ENCODE peak calls at places on chromosomes 4 and X, in seven cellular contexts. M, U, N, E, F, D and L are unnamed samples.
A peak's percentile ranks its signal among the peaks of the same experiment; 100 is the strongest.

GRCh38 chr4:55866973-55867574 is 13.6 kb downstream of the EXOC1 start:
- DNase-seq in M (peak; percentile 74), U (no peak), N (no peak), E (peak; percentile 25), F (peak; percentile 77), D (peak; percentile 36), L (peak; percentile 70)

GRCh38 chrX:73647632-73648322 is 84.8 kb downstream of the CHIC1 start:
- DNase-seq in M (no peak), U (no peak), N (no peak), E (no peak), F (no peak), D (no peak), L (no peak)

GRCh38 chrX:34300871-34301270 is 168.8 kb upstream of the FAM47A start:
- DNase-seq in M (peak; percentile 58), U (no peak), N (no peak), E (peak; percentile 26), F (peak; percentile 43), D (peak; percentile 13), L (peak; percentile 43)

GRCh38 chrX:110210417-110211139 is 107.3 kb downstream of the AMMECR1 start:
- DNase-seq in M (peak; percentile 96), U (no peak), N (no peak), E (no peak), F (no peak), D (no peak), L (peak; percentile 71)

GRCh38 chr4:120007171-120007894 is 59.3 kb downstream of the MAD2L1 start:
- DNase-seq in M (peak; percentile 90), U (no peak), N (no peak), E (no peak), F (no peak), D (no peak), L (peak; percentile 95)

GRCh38 chr4:110475881-110476818 is at the start of gene ENPEP:
- DNase-seq in M (peak; percentile 36), U (no peak), N (peak; percentile 44), E (peak; percentile 21), F (no peak), D (peak; percentile 21), L (peak; percentile 69)

GRCh38 chr4:140793291-140793690 is 37.1 kb upstream of the TBC1D9 start:
- DNase-seq in M (no peak), U (no peak), N (no peak), E (no peak), F (no peak), D (no peak), L (no peak)

GRCh38 chr4:9988349-9988748 is 32.9 kb downstream of the SLC2A9 start:
- DNase-seq in M (no peak), U (peak; percentile 26), N (no peak), E (no peak), F (no peak), D (no peak), L (no peak)

GRCh38 chr4:137502730-137503129 is 29.6 kb downstream of the PCDH18 start:
- DNase-seq in M (no peak), U (no peak), N (no peak), E (no peak), F (peak; percentile 68), D (no peak), L (no peak)

GRCh38 chrX:74940414-74940813 is 15.2 kb upstream of the NEXMIF start:
- DNase-seq in M (no peak), U (no peak), N (no peak), E (no peak), F (no peak), D (no peak), L (no peak)

GRCh38 chr4:53453385-53453784 is 75.9 kb downstream of the FIP1L1 start:
- DNase-seq in M (peak; percentile 15), U (no peak), N (no peak), E (no peak), F (no peak), D (no peak), L (peak; percentile 50)

GRCh38 chr4:8690216-8690786 is 97.7 kb downstream of the CPZ start:
- DNase-seq in M (no peak), U (no peak), N (no peak), E (peak; percentile 1), F (no peak), D (no peak), L (no peak)

GRCh38 chrX:7090506-7091095 is 56.9 kb upstream of the STS start:
- DNase-seq in M (no peak), U (no peak), N (no peak), E (no peak), F (no peak), D (no peak), L (no peak)

GRCh38 chr4:105422207-105422920 is 51.5 kb downstream of the PPA2 start:
- DNase-seq in M (no peak), U (no peak), N (no peak), E (no peak), F (no peak), D (no peak), L (no peak)

GRCh38 chr4:74755486-74755885 is 38.8 kb downstream of the BTC start:
- DNase-seq in M (no peak), U (no peak), N (no peak), E (no peak), F (no peak), D (no peak), L (peak; percentile 27)

GRCh38 chr4:26021417-26022345 is 107.7 kb downstream of the SMIM20 start:
- DNase-seq in M (no peak), U (no peak), N (no peak), E (no peak), F (no peak), D (no peak), L (peak; percentile 68)

GRCh38 chr4:128604840-128605239 is 204.7 kb upstream of the JADE1 start:
- DNase-seq in M (peak; percentile 47), U (no peak), N (no peak), E (no peak), F (no peak), D (no peak), L (peak; percentile 20)

GRCh38 chr4:114549638-114550037 is 49.0 kb upstream of the UGT8 start:
- DNase-seq in M (no peak), U (no peak), N (no peak), E (no peak), F (no peak), D (no peak), L (no peak)

GRCh38 chrX:11164433-11164832 is 53.3 kb downstream of the HCCS start:
- DNase-seq in M (no peak), U (no peak), N (no peak), E (no peak), F (no peak), D (no peak), L (no peak)

GRCh38 chr4:53908661-53909078 is 155.7 kb downstream of the CHIC2 start:
- DNase-seq in M (peak; percentile 97), U (no peak), N (no peak), E (peak; percentile 45), F (peak; percentile 29), D (peak; percentile 58), L (peak; percentile 98)

GRCh38 chr4:84804126-84804525 is 162.4 kb downstream of the WDFY3 start:
- DNase-seq in M (peak; percentile 61), U (no peak), N (no peak), E (no peak), F (no peak), D (no peak), L (peak; percentile 58)

GRCh38 chr4:1024882-1025552 is 13.6 kb downstream of the FGFRL1 start:
- DNase-seq in M (no peak), U (no peak), N (no peak), E (no peak), F (no peak), D (no peak), L (no peak)

GRCh38 chrX:72107841-72108590 is 23.7 kb downstream of the RTL5 start:
- DNase-seq in M (no peak), U (no peak), N (no peak), E (no peak), F (no peak), D (no peak), L (no peak)

DNA sequence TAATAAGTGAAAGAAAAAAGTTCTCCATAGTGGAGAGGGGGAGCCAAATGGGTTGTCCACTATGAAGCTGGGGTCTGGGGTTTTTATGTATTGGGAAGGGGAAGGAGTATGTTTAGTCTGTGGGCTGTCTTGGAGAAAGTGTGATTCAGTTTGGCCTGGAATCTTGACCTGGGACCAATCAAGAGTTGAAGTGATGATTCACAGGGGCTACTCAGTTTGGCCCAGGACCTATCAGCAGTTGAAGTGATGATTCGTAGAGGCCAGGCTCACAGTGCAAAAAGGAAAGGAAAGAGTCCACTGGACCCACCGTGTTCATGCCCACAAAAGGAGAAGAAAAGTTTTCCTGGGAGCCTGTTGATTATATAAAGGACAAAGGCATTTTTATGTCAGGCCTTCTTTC is 47.3 kb upstream of the RAB9B start:
- DNase-seq in M (peak; percentile 52), U (no peak), N (no peak), E (no peak), F (no peak), D (no peak), L (peak; percentile 36)
- H3K4me3 ChIP-seq in M (no peak overlapping the region), U (no peak overlapping the region), N (no peak overlapping the region), E (no peak overlapping the region), F (no peak overlapping the region), D (no peak overlapping the region), L (no peak overlapping the region)

DNA sequence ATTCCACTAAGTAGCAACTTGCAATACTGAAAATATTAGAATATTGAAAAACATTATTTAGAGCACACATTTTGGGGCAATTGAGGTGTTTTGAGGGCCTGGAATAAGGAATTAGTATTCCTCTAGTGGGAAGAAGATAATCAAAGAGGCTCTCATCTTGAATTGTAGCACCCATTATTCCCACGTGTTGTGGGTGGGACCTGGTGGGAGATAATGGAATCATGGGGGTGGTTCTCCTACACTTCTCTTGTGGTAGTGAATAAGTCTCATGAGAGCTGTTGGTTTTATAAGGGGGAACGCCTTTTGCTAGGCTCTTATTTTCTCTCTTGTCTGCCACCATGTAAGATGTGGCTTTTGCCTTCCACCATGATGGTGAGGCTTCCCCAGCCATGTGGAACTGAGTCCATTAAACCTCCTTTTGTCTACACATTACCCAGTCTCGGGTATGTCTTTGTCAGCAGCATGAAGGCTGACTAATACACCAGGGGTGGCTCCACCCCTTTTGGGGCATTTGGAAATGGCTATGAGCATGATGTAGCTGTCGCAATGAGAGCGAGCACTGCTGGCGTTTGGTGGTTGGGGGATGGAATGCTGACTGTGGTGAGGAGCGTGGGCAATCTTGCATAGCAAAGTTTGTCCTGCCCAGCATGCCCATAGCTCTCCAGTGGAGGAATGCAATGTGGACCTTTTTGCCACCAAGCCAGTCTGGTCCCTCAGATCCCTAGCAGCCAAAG is 308.2 kb downstream of the FRMPD4 start:
- DNase-seq in M (peak; percentile 55), U (no peak), N (no peak), E (no peak), F (no peak), D (no peak), L (peak; percentile 38)
- TF ChIP-seq CTCF in M (no peak), U (no peak), N (no peak), E (no peak), F (no peak), D (no peak), L (no peak)

DNA sequence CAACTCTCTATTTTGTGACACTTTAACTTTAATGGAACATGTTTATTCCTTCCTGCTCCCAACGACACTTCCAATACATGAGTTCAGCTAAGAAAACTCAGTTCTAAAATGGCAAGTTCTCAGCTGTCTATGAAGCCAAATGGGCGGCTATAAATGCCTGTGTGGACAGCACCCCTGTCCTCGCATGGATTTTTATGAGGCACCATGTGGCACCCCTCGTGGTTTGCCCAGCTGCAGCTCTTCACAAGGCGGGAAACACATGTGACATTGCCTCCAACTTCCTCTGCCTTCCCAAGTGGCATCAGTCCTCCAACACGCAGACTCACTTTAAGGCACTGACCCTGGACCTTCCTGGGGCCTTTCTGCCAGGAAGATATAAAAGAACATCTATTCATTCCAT is 48.0 kb downstream of the SH3RF1 start:
- DNase-seq in M (no peak), U (peak; percentile 68), N (no peak), E (no peak), F (no peak), D (no peak), L (no peak)
- H3K4me3 ChIP-seq in M (no peak overlapping the region), U (no peak overlapping the region), N (no peak overlapping the region), E (no peak overlapping the region), F (no peak overlapping the region), D (no peak overlapping the region), L (no peak overlapping the region)

GRCh38 chrX:14051416-14051815 is 21.7 kb upstream of the GEMIN8 start:
- DNase-seq in M (no peak), U (no peak), N (no peak), E (no peak), F (no peak), D (no peak), L (no peak)
- TF ChIP-seq CTCF in M (no peak), U (peak; percentile 23), N (no peak), E (no peak), F (peak; percentile 5), D (no peak), L (no peak)